ENCODE peak calls at places on chromosomes 3 and 15, in eight cellular contexts. B, Q, R, W, P, C, T and X are unnamed samples.
A peak's percentile ranks its signal among the peaks of the same experiment; 100 is the strongest.

GRCh38 chr15:95577911-95578310 is 752.6 kb upstream of the NR2F2 start:
- DNase-seq in B (no peak), Q (no peak), R (no peak), W (no peak), P (no peak), C (no peak), T (no peak), X (no peak)

GRCh38 chr3:34001022-34001421 is 202.6 kb downstream of the PDCD6IP start:
- DNase-seq in B (no peak), Q (no peak), R (no peak), W (no peak), P (no peak), C (no peak), T (no peak), X (no peak)

GRCh38 chr3:116423365-116423764 is 21.9 kb downstream of the LSAMP start:
- DNase-seq in B (no peak), Q (no peak), R (no peak), W (no peak), P (no peak), C (no peak), T (no peak), X (no peak)

GRCh38 chr3:168705412-168705811 is 609.7 kb upstream of the GOLIM4 start:
- DNase-seq in B (no peak), Q (no peak), R (no peak), W (no peak), P (no peak), C (no peak), T (no peak), X (no peak)

GRCh38 chr15:81265256-81265943 is 58.5 kb downstream of the STARD5 start:
- DNase-seq in B (peak; percentile 82), Q (no peak), R (no peak), W (no peak), P (no peak), C (no peak), T (no peak), X (no peak)

GRCh38 chr15:38945551-38946298 is 381.1 kb upstream of the RASGRP1 start:
- DNase-seq in B (no peak), Q (no peak), R (no peak), W (no peak), P (no peak), C (no peak), T (no peak), X (no peak)

GRCh38 chr15:64187396-64188191 is 24.8 kb upstream of the PPIB start:
- DNase-seq in B (no peak), Q (no peak), R (no peak), W (no peak), P (no peak), C (no peak), T (no peak), X (peak; percentile 92)

GRCh38 chr15:51244366-51244977 is 93.9 kb downstream of the CYP19A1 start:
- DNase-seq in B (no peak), Q (no peak), R (no peak), W (no peak), P (no peak), C (no peak), T (no peak), X (no peak)

GRCh38 chr15:72117448-72117697 is 577 bp downstream of the MYO9A start:
- DNase-seq in B (peak; percentile 76), Q (peak; percentile 84), R (peak; percentile 79), W (peak; percentile 75), P (peak; percentile 63), C (peak; percentile 90), T (peak; percentile 76), X (peak; percentile 81)

GRCh38 chr3:129032716-129033115 is 27.9 kb upstream of the GP9 start:
- DNase-seq in B (no peak), Q (no peak), R (no peak), W (no peak), P (no peak), C (no peak), T (no peak), X (no peak)

GRCh38 chr3:119149484-119149883 is 3.5 kb downstream of the TEX55 start:
- DNase-seq in B (no peak), Q (no peak), R (no peak), W (no peak), P (no peak), C (no peak), T (no peak), X (peak; percentile 43)

GRCh38 chr15:85929786-85930185 is 135.1 kb upstream of the KLHL25 start:
- DNase-seq in B (no peak), Q (no peak), R (no peak), W (peak; percentile 28), P (no peak), C (no peak), T (no peak), X (no peak)

GRCh38 chr15:65532738-65533051 is 2.4 kb downstream of the HACD3 start:
- DNase-seq in B (no peak), Q (no peak), R (no peak), W (no peak), P (no peak), C (no peak), T (no peak), X (peak; percentile 61)

GRCh38 chr3:182364323-182364722 is 429.0 kb upstream of the ATP11B start:
- DNase-seq in B (no peak), Q (no peak), R (no peak), W (no peak), P (no peak), C (no peak), T (no peak), X (no peak)

GRCh38 chr3:165196577-165197561 is 685 bp upstream of the SLITRK3 start:
- DNase-seq in B (no peak), Q (no peak), R (no peak), W (peak; percentile 17), P (no peak), C (no peak), T (no peak), X (no peak)

GRCh38 chr3:85560088-85560790 is 601.5 kb downstream of the CADM2 start:
- DNase-seq in B (no peak), Q (no peak), R (peak; percentile 53), W (no peak), P (no peak), C (no peak), T (no peak), X (no peak)

GRCh38 chr15:70236306-70237103 is 138.8 kb upstream of the TLE3 start:
- DNase-seq in B (no peak), Q (no peak), R (no peak), W (no peak), P (no peak), C (no peak), T (peak; percentile 62), X (peak; percentile 98)

GRCh38 chr3:123092243-123092642 is 25.4 kb downstream of the PDIA5 start:
- DNase-seq in B (no peak), Q (no peak), R (no peak), W (no peak), P (no peak), C (no peak), T (no peak), X (no peak)

GRCh38 chr3:4828279-4829030 is 150.8 kb upstream of the BHLHE40 start:
- DNase-seq in B (no peak), Q (no peak), R (no peak), W (no peak), P (no peak), C (no peak), T (no peak), X (no peak)

DNA sequence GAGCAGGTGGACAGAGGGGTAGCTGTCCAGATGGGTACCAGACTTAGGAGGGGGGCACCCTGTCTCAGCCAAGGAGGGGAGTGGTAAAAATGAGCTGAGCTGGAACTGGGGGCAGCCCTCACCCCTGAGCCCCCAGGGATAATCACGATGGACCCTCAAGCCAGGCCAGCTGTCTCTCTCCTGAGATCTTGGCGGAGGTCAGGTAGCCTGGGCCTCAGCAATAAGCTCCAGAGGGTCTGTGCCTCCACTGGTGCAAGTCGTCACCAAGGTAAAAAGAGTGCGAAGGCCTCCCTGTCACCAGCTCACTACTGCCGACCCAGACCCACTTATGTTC is 5.1 kb downstream of the SLC38A3 start:
- DNase-seq in B (no peak), Q (no peak), R (no peak), W (no peak), P (peak; percentile 8), C (no peak), T (no peak), X (no peak)
- H3K27ac ChIP-seq in B (no peak overlapping the region), Q (no peak overlapping the region), R (no peak overlapping the region), W (no peak overlapping the region), P (no peak overlapping the region), C (no peak overlapping the region), T (no peak overlapping the region), X (no peak overlapping the region)

GRCh38 chr3:133896002-133896761 is 500 bp upstream of the RAB6B start:
- DNase-seq in B (no peak), Q (no peak), R (no peak), W (no peak), P (no peak), C (no peak), T (no peak), X (no peak)

GRCh38 chr3:133897547-133897946 is 1.9 kb upstream of the RAB6B start:
- DNase-seq in B (no peak), Q (no peak), R (no peak), W (no peak), P (no peak), C (no peak), T (no peak), X (no peak)

GRCh38 chr3:133905376-133905775 is 9.7 kb upstream of the RAB6B start:
- DNase-seq in B (no peak), Q (no peak), R (no peak), W (no peak), P (no peak), C (no peak), T (no peak), X (no peak)

GRCh38 chr3:133899309-133899708 is 3.6 kb upstream of the RAB6B start:
- DNase-seq in B (no peak), Q (no peak), R (no peak), W (no peak), P (no peak), C (no peak), T (no peak), X (no peak)

DNA sequence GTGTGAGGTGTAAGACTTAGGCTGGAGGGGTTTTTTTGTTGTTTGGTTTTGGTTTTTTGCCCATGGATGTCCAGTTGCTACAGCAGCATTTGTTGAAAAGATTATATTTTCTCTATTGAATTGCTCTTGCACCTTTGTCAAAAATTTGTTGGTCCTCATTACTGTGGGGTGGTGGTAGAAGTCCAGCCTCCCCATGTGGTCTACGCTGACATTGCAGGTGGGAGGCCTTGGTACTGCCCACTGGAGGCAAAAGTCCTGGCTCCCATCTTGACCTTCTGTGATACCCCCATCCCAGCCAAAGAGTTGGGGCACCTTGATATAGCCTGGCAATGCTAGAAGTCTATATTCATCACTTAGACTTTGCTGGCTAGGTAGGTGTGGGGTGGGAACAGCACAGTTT is 5.4 kb upstream of the RAB6B start:
- DNase-seq in B (no peak), Q (no peak), R (no peak), W (no peak), P (no peak), C (no peak), T (no peak), X (no peak)
- H3K4me1 ChIP-seq in B (no peaks in the 10 kb centered on the region), Q (no peaks in the 10 kb centered on the region), R (peaks cover 4% of the 10 kb centered on the region), W (no peaks in the 10 kb centered on the region), P (no peaks in the 10 kb centered on the region), C (no peaks in the 10 kb centered on the region), T (no peaks in the 10 kb centered on the region), X (no peaks in the 10 kb centered on the region)

GRCh38 chr3:184017672-184018423 is at the start of gene ABCC5:
- DNase-seq in B (peak; percentile 91), Q (peak; percentile 94), R (peak; percentile 92), W (peak; percentile 91), P (peak; percentile 80), C (peak; percentile 96), T (peak; percentile 84), X (peak; percentile 84)
- TF ChIP-seq CTCF in B (peak; percentile 71), Q (peak; percentile 83), R (peak; percentile 68), W (peak; percentile 35), P (peak; percentile 76), C (no peak), T (no peak), X (no peak)

GRCh38 chr3:11390411-11391171 is 118.4 kb downstream of the ATG7 start:
- DNase-seq in B (no peak), Q (no peak), R (no peak), W (no peak), P (no peak), C (no peak), T (no peak), X (no peak)
- H3K27ac ChIP-seq in B (no peak overlapping the region), Q (no peak overlapping the region), R (no peak overlapping the region), W (peak overlapping the region; percentile 48), P (no peak overlapping the region), C (peak overlapping the region; percentile 2), T (peak overlapping the region; percentile 52), X (no peak overlapping the region)